ENCODE peak calls at places on chromosomes 12 and 14, in eight cellular contexts. N is stomach, E is GM23338, Q is HCT116, Z is transverse colon, W is breast epithelium, O is K562, U is SK-N-SH. I is an unnamed sample. For H3K4me1, the result is how much of the 10 kb centered on the place peaks cover.

GRCh38 chr12:110754101-110754793 is 11.6 kb upstream of the PPP1CC start:
- DNase-seq in Q (no peak), O (no peak), U (no peak), N (no peak), Z (no peak), E (no peak), W (no peak), I (peak)

GRCh38 chr12:40946612-40947194 is 241.4 kb upstream of the PDZRN4 start:
- DNase-seq in E (peak), U (peak), N (no peak), O (peak), W (no peak), Z (no peak), Q (peak), I (no peak)

GRCh38 chr14:59305836-59306555 is 117.5 kb downstream of the DAAM1 start:
- DNase-seq in W (no peak), E (no peak), U (no peak), Z (no peak), O (no peak), N (no peak), Q (no peak), I (no peak)

GRCh38 chr12:58176296-58176869 is 235.0 kb downstream of the ATP23 start:
- DNase-seq in E (peak), O (peak), N (peak), W (no peak), Q (peak), Z (peak), U (peak), I (no peak)

GRCh38 chr12:4775936-4776335 is 55.7 kb downstream of the GALNT8 start:
- DNase-seq in O (no peak), W (no peak), Z (no peak), U (no peak), Q (no peak), N (no peak), E (no peak), I (no peak)

GRCh38 chr14:33696165-33696564 is 254.7 kb downstream of the EGLN3 start:
- DNase-seq in U (no peak), W (no peak), N (no peak), Q (no peak), E (no peak), Z (no peak), O (no peak), I (no peak)

GRCh38 chr14:36520601-36521525 is 831 bp upstream of the NKX2-1 start:
- DNase-seq in Z (peak), N (peak), O (peak), W (no peak), U (peak), Q (peak), E (peak), I (no peak)

GRCh38 chr12:122836027-122836921 is 1.0 kb downstream of the HIP1R start:
- DNase-seq in O (peak), E (peak), W (peak), U (peak), Z (peak), Q (no peak), N (peak), I (peak)

GRCh38 chr12:67910360-67911292 is 78.6 kb upstream of the IFNG-AS1 start:
- DNase-seq in W (no peak), O (no peak), E (no peak), N (no peak), Q (no peak), U (no peak), Z (no peak), I (no peak)

GRCh38 chr14:41629876-41630275 is 23.2 kb downstream of the LRFN5 start:
- DNase-seq in W (no peak), O (no peak), Z (no peak), E (no peak), U (no peak), Q (no peak), N (no peak), I (no peak)

GRCh38 chr12:26629864-26630263 is 203.1 kb downstream of the ITPR2 start:
- DNase-seq in Q (no peak), O (no peak), U (no peak), W (no peak), N (no peak), E (no peak), Z (no peak), I (no peak)

DNA sequence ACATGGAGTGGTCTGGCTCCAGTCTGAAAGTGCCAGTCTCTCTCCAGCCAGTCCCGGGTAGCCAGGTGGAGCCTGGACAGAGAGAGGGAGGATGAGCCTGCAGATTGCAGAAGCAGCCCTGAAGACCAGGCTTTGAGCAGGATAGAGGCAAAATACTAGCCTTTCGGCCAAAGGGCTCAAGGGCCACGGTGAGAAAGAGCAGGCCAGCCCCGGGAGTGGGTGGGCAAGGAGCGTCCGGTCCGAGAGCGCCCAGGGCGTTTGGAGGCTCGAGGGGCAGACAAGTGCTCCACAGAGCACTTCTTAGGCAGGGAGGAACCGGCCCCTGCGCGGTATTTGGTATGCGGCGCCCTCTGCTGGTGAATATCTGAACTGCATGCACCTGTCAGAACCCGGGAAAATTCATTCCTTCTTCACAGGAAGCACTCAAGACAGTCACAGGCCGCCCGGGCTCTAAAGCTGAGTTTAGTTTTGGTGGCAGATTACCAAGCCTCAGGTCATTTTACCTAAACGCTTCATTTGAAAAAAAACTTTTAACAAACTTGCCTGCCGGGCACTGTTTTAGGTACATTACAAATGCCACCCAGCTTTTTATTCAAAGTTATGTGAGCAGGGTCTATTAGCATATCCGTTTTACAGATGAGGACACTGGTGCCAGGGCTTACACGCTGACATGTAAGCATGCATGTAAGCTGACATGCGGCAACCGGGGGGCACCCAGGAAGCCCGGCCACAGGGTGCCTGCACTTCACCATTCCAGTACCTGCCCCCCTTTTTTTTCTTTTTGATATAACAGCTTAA is 21.0 kb upstream of the PSMC1 start:
- DNase-seq in Q (peak), N (peak), O (peak), W (no peak), U (peak), Z (peak), E (peak), I (no peak)
- H3K4me1 ChIP-seq in Q (under half), N (under half), O (under half), W (under half), U (under half), Z (under half), E (under half), I (under half)

GRCh38 chr14:69726761-69727511 is 40.0 kb upstream of the SRSF5 start:
- DNase-seq in O (peak), E (peak), Z (peak), U (peak), N (peak), Q (no peak), W (peak), I (peak)
- TF ChIP-seq POLR2AphosphoS5 in O (no peak), E (no peak), Z (no peak), U (no peak), N (no peak), Q (no peak), W (peak), I (no peak)

DNA sequence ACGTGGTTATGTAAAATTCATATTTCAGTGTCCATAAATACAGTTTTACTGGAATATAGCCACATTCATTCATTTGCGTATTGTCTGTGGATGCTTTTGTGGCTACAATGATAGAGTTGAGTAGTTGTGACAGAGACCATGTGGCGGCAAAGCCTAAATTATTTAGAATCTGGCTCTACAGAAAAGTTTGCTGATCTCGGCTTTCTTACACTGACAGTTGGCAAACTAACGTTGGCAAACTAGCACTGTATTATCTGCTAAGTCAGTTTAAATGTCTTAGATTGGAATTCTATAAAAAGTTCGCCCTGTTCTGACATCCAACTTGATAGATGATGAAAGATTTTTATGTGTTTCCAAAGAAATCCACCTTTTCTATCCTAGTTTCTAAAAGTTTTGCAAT is 2.4 kb downstream of the UNC119B start:
- DNase-seq in O (no peak), E (no peak), Q (no peak), W (no peak), Z (no peak), U (no peak), N (no peak), I (no peak)
- H3K4me1 ChIP-seq in O (under half), E (under half), Q (under half), W (under half), Z (under half), U (under half), N (under half), I (under half)

DNA sequence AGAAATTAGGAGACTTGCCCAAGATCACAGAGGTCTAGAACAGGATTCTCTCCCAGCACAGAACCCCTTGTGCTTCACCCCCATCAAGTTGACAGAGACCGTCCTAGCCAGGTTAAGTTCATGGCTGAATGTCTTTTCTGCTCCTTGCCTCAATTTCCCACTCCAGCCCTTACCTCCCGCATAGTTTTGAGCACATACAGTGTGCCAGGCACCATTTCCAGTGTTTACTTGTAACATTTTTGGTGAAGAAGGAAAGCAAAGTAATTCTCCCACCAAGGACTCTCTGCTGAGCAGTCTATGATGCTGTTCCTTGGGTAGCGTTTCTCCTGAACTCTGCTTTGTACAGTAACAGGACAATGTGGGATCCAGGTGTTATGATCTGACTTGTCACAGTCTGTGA is 1.2 kb downstream of the ABHD4 start:
- DNase-seq in E (no peak), N (no peak), Q (no peak), Z (no peak), U (no peak), W (no peak), O (no peak), I (no peak)
- TF ChIP-seq POLR2AphosphoS5 in E (no peak), N (no peak), Q (no peak), Z (no peak), U (no peak), W (no peak), O (no peak), I (no peak)

GRCh38 chr14:54785111-54785777 is 117.4 kb downstream of the GCH1 start:
- DNase-seq in Q (no peak), N (no peak), O (no peak), Z (no peak), W (no peak), U (peak), E (no peak), I (peak)

GRCh38 chr14:54785778-54786160 is 116.9 kb downstream of the GCH1 start:
- DNase-seq in O (no peak), U (no peak), N (no peak), Z (no peak), Q (no peak), E (no peak), W (no peak), I (no peak)

GRCh38 chr14:54784060-54784459 is 118.6 kb downstream of the GCH1 start:
- DNase-seq in W (no peak), N (no peak), O (no peak), E (no peak), Q (no peak), Z (no peak), U (no peak), I (peak)

GRCh38 chr14:54783660-54784015 is 119.0 kb downstream of the GCH1 start:
- DNase-seq in N (no peak), Z (no peak), E (no peak), O (no peak), Q (no peak), W (no peak), U (no peak), I (peak)

GRCh38 chr14:54784657-54785056 is 118.0 kb downstream of the GCH1 start:
- DNase-seq in Z (no peak), O (no peak), Q (no peak), E (no peak), U (peak), W (no peak), N (no peak), I (peak)
- H3K4me1 ChIP-seq in Z (under half), O (under half), Q (under half), E (under half), U (under half), W (under half), N (under half), I (under half)

I was measured in sigmoid colon.